ENCODE peak calls at places on chromosomes 2 and 18, in four cellular contexts. C, S, W and I are unnamed samples.

GRCh38 chr2:231425811-231426703 is 30.5 kb downstream of the B3GNT7 start:
- DNase-seq in S (no peak), W (no peak), C (no peak), I (no peak)

GRCh38 chr18:49546719-49547273 is 15.1 kb upstream of the LIPG start:
- DNase-seq in C (no peak), W (no peak), S (no peak), I (no peak)

GRCh38 chr2:200966770-200967169 is 3.3 kb upstream of the ORC2 start:
- DNase-seq in S (peak; percentile 35), W (peak; percentile 31), C (no peak), I (peak; percentile 31)

GRCh38 chr18:57185434-57185833 is 38.5 kb downstream of the BOD1L2 start:
- DNase-seq in C (no peak), W (no peak), S (no peak), I (no peak)

GRCh38 chr18:35497006-35497333 is 790 bp downstream of the INO80C start:
- DNase-seq in S (no peak), C (no peak), W (no peak), I (no peak)

GRCh38 chr2:109209412-109209811 is 80.4 kb downstream of the SH3RF3 start:
- DNase-seq in S (peak; percentile 13), C (no peak), W (no peak), I (no peak)

GRCh38 chr2:223725986-223726970 is 111.1 kb downstream of the AP1S3 start:
- DNase-seq in W (no peak), S (peak; percentile 60), C (peak; percentile 37), I (no peak)

GRCh38 chr18:8423051-8423558 is 186.1 kb upstream of the RAB12 start:
- DNase-seq in W (no peak), S (no peak), C (peak; percentile 57), I (no peak)

GRCh38 chr2:205996156-205996555 is 89.8 kb downstream of the INO80D start:
- DNase-seq in W (no peak), C (no peak), S (no peak), I (no peak)

GRCh38 chr18:63236417-63236816 is 83.2 kb downstream of the BCL2 start:
- DNase-seq in C (no peak), S (no peak), W (no peak), I (no peak)

GRCh38 chr18:59874166-59874565 is 25.6 kb upstream of the PMAIP1 start:
- DNase-seq in W (no peak), S (peak; percentile 57), C (peak; percentile 13), I (no peak)

GRCh38 chr2:227474406-227474805 is 2.5 kb downstream of the AGFG1 start:
- DNase-seq in S (no peak), W (no peak), C (no peak), I (no peak)

GRCh38 chr2:137771064-137771463 is 193.2 kb upstream of the HNMT start:
- DNase-seq in S (no peak), W (no peak), C (no peak), I (no peak)

GRCh38 chr2:53058526-53058925 is 709.1 kb upstream of the CHAC2 start:
- DNase-seq in S (peak; percentile 4), W (no peak), C (no peak), I (no peak)

GRCh38 chr18:77124452-77124922 is 8.1 kb downstream of the MBP start:
- DNase-seq in W (no peak), C (no peak), S (no peak), I (peak; percentile 69)

GRCh38 chr2:88563134-88563533 is 64.1 kb downstream of the EIF2AK3 start:
- DNase-seq in C (no peak), S (no peak), W (no peak), I (no peak)

GRCh38 chr18:58241877-58242276 is 197.9 kb downstream of the NEDD4L start:
- DNase-seq in W (no peak), S (no peak), C (no peak), I (no peak)

GRCh38 chr2:178845565-178846457 is 38.6 kb upstream of the TTN start:
- DNase-seq in S (no peak), W (no peak), C (no peak), I (no peak)

GRCh38 chr2:136077138-136077537 is 40.8 kb downstream of the CXCR4 start:
- DNase-seq in C (no peak), W (no peak), S (no peak), I (no peak)

GRCh38 chr18:74353169-74353775 is 37.6 kb downstream of the C18orf63 start:
- DNase-seq in W (no peak), S (peak; percentile 61), C (peak; percentile 63), I (peak; percentile 24)

GRCh38 chr2:54289942-54290702 is 34.1 kb upstream of the TSPYL6 start:
- DNase-seq in S (no peak), C (no peak), W (no peak), I (no peak)

GRCh38 chr2:232013701-232014353 is 52.3 kb downstream of the DIS3L2 start:
- DNase-seq in C (no peak), S (no peak), W (no peak), I (peak; percentile 19)

GRCh38 chr2:129748250-129748649 is 231.2 kb upstream of the RAB6C start:
- DNase-seq in C (no peak), W (no peak), S (no peak), I (no peak)

GRCh38 chr2:172516299-172516698 is 39.6 kb upstream of the PDK1 start:
- DNase-seq in S (peak; percentile 26), C (no peak), W (no peak), I (no peak)

GRCh38 chr2:152534460-152535131 is 182.7 kb downstream of the PRPF40A start:
- DNase-seq in W (no peak), S (no peak), C (no peak), I (no peak)

GRCh38 chr2:116879646-116880045 is 934.8 kb upstream of the DDX18 start:
- DNase-seq in S (no peak), C (no peak), W (no peak), I (no peak)

GRCh38 chr2:49616800-49617199 is 462.5 kb upstream of the FSHR start:
- DNase-seq in S (peak; percentile 44), W (no peak), C (peak; percentile 30), I (no peak)

GRCh38 chr18:75109819-75110218 is 99.1 kb downstream of the PTGR3 start:
- DNase-seq in C (no peak), S (no peak), W (no peak), I (no peak)

GRCh38 chr18:69948919-69949537 is 1.4 kb upstream of the CD226 start:
- DNase-seq in S (no peak), W (no peak), C (no peak), I (peak; percentile 88)

GRCh38 chr2:64380853-64381527 is 73.0 kb upstream of the LGALSL start:
- DNase-seq in W (no peak), S (no peak), C (no peak), I (no peak)

GRCh38 chr2:134836986-134837385 is 1.4 kb upstream of the ACMSD start:
- DNase-seq in C (no peak), W (no peak), S (no peak), I (no peak)

GRCh38 chr18:69435000-69435399 is 34.3 kb downstream of the DOK6 start:
- DNase-seq in S (no peak), C (no peak), W (no peak), I (no peak)

GRCh38 chr2:220228310-220229006 is 601.0 kb downstream of the SLC4A3 start:
- DNase-seq in C (peak; percentile 27), S (peak; percentile 97), W (no peak), I (no peak)

GRCh38 chr18:4017479-4017878 is 437.6 kb downstream of the DLGAP1 start:
- DNase-seq in C (no peak), W (peak; percentile 15), S (peak; percentile 54), I (no peak)

GRCh38 chr18:46338213-46338612 is 234.0 kb downstream of the HAUS1 start:
- DNase-seq in W (no peak), C (no peak), S (no peak), I (no peak)

GRCh38 chr2:71609958-71610357 is 156.6 kb downstream of the DYSF start:
- DNase-seq in W (no peak), C (no peak), S (peak; percentile 42), I (no peak)

GRCh38 chr18:7619676-7620075 is 52.6 kb downstream of the PTPRM start:
- DNase-seq in S (no peak), C (no peak), W (no peak), I (no peak)

GRCh38 chr2:198774576-198774975 is 683.2 kb downstream of the SATB2 start:
- DNase-seq in S (no peak), W (no peak), C (no peak), I (no peak)

GRCh38 chr18:31042391-31043181 is at the start of gene DSC3:
- DNase-seq in C (no peak), S (peak; percentile 39), W (no peak), I (no peak)
- TF ChIP-seq JUNB in C (no peak), S (no peak), W (no peak), I (no peak)

GRCh38 chr2:218659258-218659987 is at the start of the genes BCS1L and ZNF142:
- DNase-seq in C (peak; percentile 89), W (peak; percentile 87), S (peak; percentile 90), I (peak; percentile 71)

GRCh38 chr2:218658671-218659257 is 659 bp downstream of the ZNF142 start:
- DNase-seq in C (peak; percentile 57), S (peak; percentile 75), W (peak; percentile 51), I (no peak)

GRCh38 chr2:218662377-218662776 is 2.9 kb downstream of the BCS1L start:
- DNase-seq in S (no peak), C (no peak), W (no peak), I (no peak)

GRCh38 chr2:218662827-218663226 is 3.3 kb downstream of the BCS1L start:
- DNase-seq in S (no peak), W (no peak), C (no peak), I (no peak)

GRCh38 chr2:218659988-218660358 is 490 bp downstream of the BCS1L start:
- DNase-seq in W (no peak), S (no peak), C (no peak), I (no peak)
- TF ChIP-seq POLR2AphosphoS2 in W (no peak), S (no peak), C (no peak), I (no peak)

DNA sequence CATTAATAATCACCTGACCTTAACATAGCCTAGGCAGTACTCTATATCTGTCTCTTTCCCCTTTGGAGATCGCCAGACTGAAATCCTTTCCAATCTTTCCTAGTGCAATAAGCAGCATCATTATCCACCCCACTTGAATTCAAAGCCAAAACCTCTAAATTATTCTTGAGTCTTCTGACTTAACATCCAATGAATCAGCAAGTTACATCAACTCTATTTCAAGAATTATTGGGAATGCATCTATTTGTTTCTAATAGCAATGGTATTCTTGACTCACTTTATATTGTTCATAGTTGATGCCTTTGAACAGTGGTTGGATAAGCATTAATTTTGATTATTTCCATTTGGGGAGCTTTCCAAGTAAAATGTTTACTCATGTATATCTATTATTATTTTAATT is 144.8 kb downstream of the ZNF804A start:
- DNase-seq in S (no peak), C (no peak), W (no peak), I (no peak)
- TF ChIP-seq CEBPB in S (no peak), C (no peak), W (no peak), I (no peak)

DNA sequence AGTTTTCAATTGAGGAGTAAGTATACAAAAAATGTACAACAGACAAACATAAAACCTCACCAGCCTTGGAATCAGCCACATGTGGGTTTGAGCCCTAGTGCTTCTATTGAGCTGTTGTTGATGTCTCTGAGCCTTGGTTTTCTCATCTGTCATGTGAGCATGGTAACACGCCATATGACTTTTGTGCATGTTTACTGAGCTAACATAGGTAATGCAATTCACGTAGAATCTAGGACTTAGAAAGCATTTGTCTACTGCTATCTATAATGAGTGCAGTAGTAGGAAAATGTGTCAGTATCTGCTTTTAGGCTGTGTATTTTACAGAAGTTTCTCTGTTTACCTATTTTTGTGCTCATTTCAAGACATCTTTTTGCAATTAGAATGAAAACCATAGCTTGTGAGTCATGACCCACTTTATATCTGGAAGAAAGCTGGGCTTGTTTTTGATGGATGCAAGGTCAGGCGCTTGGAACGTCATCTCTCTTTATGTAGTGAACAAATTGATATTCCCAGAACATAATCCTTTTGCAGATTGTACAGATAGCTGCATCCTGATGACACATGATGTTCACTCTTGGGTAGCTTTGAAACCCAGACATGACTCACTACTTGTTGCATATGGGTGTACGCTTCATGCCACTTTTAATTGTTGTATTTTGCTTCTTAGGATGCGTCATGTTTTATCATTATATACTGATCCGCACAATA is 94.3 kb downstream of the RNF144A start:
- DNase-seq in W (no peak), C (no peak), S (no peak), I (no peak)
- TF ChIP-seq JUNB in W (no peak), C (no peak), S (no peak), I (no peak)